ENCODE peak calls at places on chromosomes 4 and X, in six cellular contexts. R, K, P, X, E and L are unnamed samples.

GRCh38 chr4:8591626-8592365 is 769 bp upstream of the CPZ start:
- DNase-seq in R (no peak), K (no peak), P (peak; percentile 43), X (no peak), E (no peak), L (peak; percentile 87)

GRCh38 chr4:147371661-147372060 is 109.2 kb upstream of the EDNRA start:
- DNase-seq in R (no peak), K (peak; percentile 51), P (no peak), X (no peak), E (no peak), L (no peak)

GRCh38 chr4:11628093-11628725 is 199.5 kb upstream of the HS3ST1 start:
- DNase-seq in R (no peak), K (peak; percentile 55), P (no peak), X (no peak), E (no peak), L (no peak)

GRCh38 chrX:133921764-133922389 is 63.5 kb downstream of the GPC3 start:
- DNase-seq in R (peak; percentile 35), K (peak; percentile 1), P (peak; percentile 53), X (no peak), E (no peak), L (no peak)

GRCh38 chr4:103443324-103443723 is 245.2 kb upstream of the CENPE start:
- DNase-seq in R (no peak), K (no peak), P (no peak), X (no peak), E (no peak), L (no peak)

GRCh38 chr4:53010320-53010719 is 148.2 kb downstream of the RASL11B start:
- DNase-seq in R (no peak), K (peak; percentile 80), P (peak; percentile 63), X (peak; percentile 83), E (no peak), L (no peak)

GRCh38 chrX:118773782-118774181 is 46.4 kb downstream of the IL13RA1 start:
- DNase-seq in R (no peak), K (no peak), P (no peak), X (no peak), E (no peak), L (no peak)

GRCh38 chrX:39556056-39556455 is 541.7 kb downstream of the BCOR start:
- DNase-seq in R (peak; percentile 16), K (no peak), P (no peak), X (no peak), E (no peak), L (no peak)

GRCh38 chr4:98710831-98711230 is 52.4 kb upstream of the TSPAN5 start:
- DNase-seq in R (no peak), K (no peak), P (no peak), X (no peak), E (no peak), L (peak; percentile 36)

GRCh38 chr4:25144870-25145481 is 15.3 kb downstream of the SEPSECS start:
- DNase-seq in R (peak; percentile 33), K (peak; percentile 55), P (no peak), X (no peak), E (no peak), L (no peak)

GRCh38 chr4:153432971-153433752 is 33.0 kb upstream of the TMEM131L start:
- DNase-seq in R (peak; percentile 85), K (peak; percentile 90), P (peak; percentile 59), X (peak; percentile 21), E (peak; percentile 13), L (peak; percentile 85)
- H3K4me3 ChIP-seq in R (no peak overlapping the region), K (no peak overlapping the region), P (peak overlapping the region; percentile 44), X (no peak overlapping the region), E (no peak overlapping the region), L (peak overlapping the region; percentile 4)

DNA sequence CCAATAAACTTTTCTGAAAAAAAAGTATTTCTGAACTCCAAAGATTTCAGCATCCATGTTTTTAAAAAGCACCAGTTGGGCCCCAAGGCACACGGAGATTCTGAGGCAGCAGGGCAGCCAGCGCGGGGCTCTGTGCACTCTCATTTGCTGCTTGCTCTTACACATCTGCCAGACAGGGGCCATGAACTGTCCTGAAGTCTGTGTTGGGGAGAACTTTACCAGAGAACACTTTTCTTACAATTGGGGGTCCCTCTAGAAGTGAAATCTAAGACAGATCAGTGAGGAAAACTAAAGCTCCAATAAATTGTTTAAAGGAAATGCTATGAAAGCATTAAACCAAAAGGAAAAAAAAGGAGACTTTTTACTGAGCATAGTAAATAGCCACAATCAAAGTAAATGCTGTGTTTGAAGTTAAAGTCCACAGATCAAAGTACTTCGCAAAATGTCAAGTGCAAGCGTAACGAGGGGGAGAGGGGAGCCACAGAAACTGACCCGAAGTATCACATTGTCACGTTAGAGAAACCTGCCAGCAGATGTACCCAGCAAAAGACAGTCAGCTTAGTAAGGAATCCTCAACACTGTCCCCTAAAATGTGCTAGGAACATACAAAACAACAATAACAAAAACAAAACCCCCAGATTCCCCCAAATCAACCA is 37.8 kb downstream of the SORBS2 start:
- DNase-seq in R (no peak), K (no peak), P (no peak), X (no peak), E (no peak), L (no peak)
- H3K4me3 ChIP-seq in R (no peak overlapping the region), K (no peak overlapping the region), P (peak overlapping the region; percentile 49), X (no peak overlapping the region), E (no peak overlapping the region), L (peak overlapping the region; percentile 69)

GRCh38 chr4:154475800-154476199 is 15.8 kb downstream of the DCHS2 start:
- DNase-seq in R (no peak), K (no peak), P (no peak), X (no peak), E (no peak), L (no peak)
- H3K4me3 ChIP-seq in R (no peak overlapping the region), K (no peak overlapping the region), P (no peak overlapping the region), X (no peak overlapping the region), E (no peak overlapping the region), L (no peak overlapping the region)

GRCh38 chr4:149553959-149554520 is 261.6 kb downstream of the IQCM start:
- DNase-seq in R (no peak), K (no peak), P (no peak), X (no peak), E (no peak), L (no peak)
- H3K4me3 ChIP-seq in R (no peak overlapping the region), K (no peak overlapping the region), P (no peak overlapping the region), X (no peak overlapping the region), E (no peak overlapping the region), L (no peak overlapping the region)

DNA sequence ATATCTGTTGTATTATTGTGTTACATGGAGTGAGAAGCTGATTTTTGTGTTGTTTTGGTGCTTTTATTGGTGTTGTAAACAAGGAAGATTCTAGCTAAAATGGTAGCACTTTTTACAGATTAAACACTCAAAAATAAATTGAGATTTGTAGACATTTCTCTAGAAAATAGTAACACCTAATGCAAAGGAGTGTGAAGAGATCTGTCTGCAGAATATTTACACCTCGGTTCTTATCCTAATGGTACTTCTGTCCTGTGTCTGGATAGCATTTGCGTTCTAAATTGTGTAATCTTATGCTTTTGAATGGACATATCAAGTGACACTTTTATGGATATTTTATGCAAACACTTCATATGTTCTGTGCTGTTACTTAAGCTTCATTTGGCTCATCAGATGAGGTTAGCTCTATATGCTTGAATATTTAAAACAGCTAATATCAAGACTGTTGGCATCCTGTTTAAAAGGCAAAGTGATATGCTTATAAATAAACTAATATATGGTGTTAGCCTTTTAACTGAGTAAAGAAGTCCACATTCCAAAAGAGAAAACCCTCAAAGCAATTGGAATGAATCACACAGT is 6.0 kb downstream of the PCDH7 start:
- DNase-seq in R (no peak), K (peak; percentile 30), P (no peak), X (no peak), E (no peak), L (no peak)
- H3K4me3 ChIP-seq in R (no peak overlapping the region), K (peak overlapping the region; percentile 50), P (no peak overlapping the region), X (no peak overlapping the region), E (peak overlapping the region; percentile 1), L (no peak overlapping the region)

DNA sequence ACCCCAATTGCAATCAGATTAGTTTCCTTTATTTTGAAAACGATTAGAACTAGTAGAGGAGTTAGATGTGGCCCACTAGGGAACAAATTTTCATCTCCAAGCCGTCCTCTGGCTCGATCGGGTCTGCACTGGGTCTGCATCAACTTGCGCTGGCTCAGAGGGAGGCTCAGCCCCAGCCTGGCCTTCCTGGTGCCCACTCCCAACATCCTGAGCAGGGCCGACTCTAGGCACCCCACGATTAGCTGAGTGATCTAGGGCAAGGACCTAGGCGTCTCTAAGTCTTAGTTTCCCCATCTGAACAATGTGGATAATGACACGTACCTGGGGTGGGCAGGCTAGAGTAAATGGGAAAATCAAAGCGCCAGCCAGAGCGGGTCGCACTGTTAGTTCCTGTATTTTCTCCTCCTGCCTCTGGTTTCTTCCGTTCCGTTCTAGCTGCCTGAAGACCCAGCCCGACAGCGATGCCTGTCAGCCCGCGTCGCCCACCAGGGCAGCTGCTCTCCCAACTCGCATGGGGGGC is 7.7 kb upstream of the HAND2 start:
- DNase-seq in R (no peak), K (peak; percentile 25), P (no peak), X (no peak), E (no peak), L (no peak)
- H3K4me3 ChIP-seq in R (no peak overlapping the region), K (peak overlapping the region; percentile 68), P (peak overlapping the region; percentile 52), X (peak overlapping the region; percentile 39), E (no peak overlapping the region), L (no peak overlapping the region)

DNA sequence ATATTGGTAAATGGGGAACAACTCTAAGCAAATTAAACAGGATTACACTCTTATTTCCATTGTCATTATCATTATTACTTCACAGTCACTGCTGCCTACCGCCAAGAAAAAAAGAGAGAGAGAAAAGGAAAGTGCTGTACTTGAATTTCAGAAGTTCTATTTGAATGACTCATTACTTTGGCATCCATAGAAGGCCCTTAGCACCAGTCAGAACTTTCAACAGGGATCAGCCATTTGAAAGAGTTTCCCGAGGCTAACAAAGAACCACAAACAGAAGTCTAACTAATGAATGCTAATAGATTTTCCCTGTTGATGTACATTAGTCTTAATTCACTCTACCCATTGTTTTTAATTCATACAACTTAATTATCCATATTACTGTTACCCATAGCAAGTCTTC is 116.3 kb downstream of the SHROOM4 start:
- DNase-seq in R (no peak), K (peak; percentile 68), P (no peak), X (no peak), E (no peak), L (no peak)
- H3K4me3 ChIP-seq in R (no peak overlapping the region), K (no peak overlapping the region), P (no peak overlapping the region), X (no peak overlapping the region), E (no peak overlapping the region), L (no peak overlapping the region)

GRCh38 chr4:156581693-156582092 is 389.9 kb downstream of the PDGFC start:
- DNase-seq in R (no peak), K (peak; percentile 18), P (no peak), X (no peak), E (no peak), L (no peak)
- H3K4me3 ChIP-seq in R (no peak overlapping the region), K (no peak overlapping the region), P (no peak overlapping the region), X (no peak overlapping the region), E (no peak overlapping the region), L (peak overlapping the region; percentile 23)